ENCODE peak calls at places on chromosomes 5 and 9, in five cellular contexts. P is IMR-90, O is SK-N-SH, N is GM12878, S is K562. C is an unnamed sample.

GRCh38 chr5:95969646-95970358 is 8.2 kb upstream of the ELL2 start:
- DNase-seq in P (peak; percentile 84), O (no peak), N (no peak), S (no peak), C (peak; percentile 95)

GRCh38 chr5:53169933-53170332 is 60.4 kb upstream of the MOCS2 start:
- DNase-seq in P (no peak), O (no peak), N (no peak), S (no peak), C (no peak)

GRCh38 chr5:171850354-171850947 is 64.8 kb downstream of the SMIM23 start:
- DNase-seq in P (no peak), O (peak; percentile 53), N (no peak), S (peak; percentile 38), C (peak; percentile 13)

GRCh38 chr5:171094356-171094755 is 214.7 kb upstream of the TLX3 start:
- DNase-seq in P (no peak), O (no peak), N (no peak), S (no peak), C (no peak)

GRCh38 chr9:126411225-126411947 is 84.8 kb downstream of the MVB12B start:
- DNase-seq in P (no peak), O (no peak), N (peak; percentile 93), S (no peak), C (no peak)

GRCh38 chr5:96734871-96735325 is 72.7 kb downstream of the CAST start:
- DNase-seq in P (peak; percentile 42), O (no peak), N (no peak), S (peak; percentile 36), C (no peak)

GRCh38 chr5:1930880-1931589 is 48.3 kb upstream of the IRX4 start:
- DNase-seq in P (no peak), O (peak; percentile 40), N (no peak), S (no peak), C (no peak)

GRCh38 chr5:181181650-181182565 is 23.1 kb downstream of the TRIM7 start:
- DNase-seq in P (peak; percentile 65), O (peak; percentile 71), N (no peak), S (no peak), C (peak; percentile 74)

DNA sequence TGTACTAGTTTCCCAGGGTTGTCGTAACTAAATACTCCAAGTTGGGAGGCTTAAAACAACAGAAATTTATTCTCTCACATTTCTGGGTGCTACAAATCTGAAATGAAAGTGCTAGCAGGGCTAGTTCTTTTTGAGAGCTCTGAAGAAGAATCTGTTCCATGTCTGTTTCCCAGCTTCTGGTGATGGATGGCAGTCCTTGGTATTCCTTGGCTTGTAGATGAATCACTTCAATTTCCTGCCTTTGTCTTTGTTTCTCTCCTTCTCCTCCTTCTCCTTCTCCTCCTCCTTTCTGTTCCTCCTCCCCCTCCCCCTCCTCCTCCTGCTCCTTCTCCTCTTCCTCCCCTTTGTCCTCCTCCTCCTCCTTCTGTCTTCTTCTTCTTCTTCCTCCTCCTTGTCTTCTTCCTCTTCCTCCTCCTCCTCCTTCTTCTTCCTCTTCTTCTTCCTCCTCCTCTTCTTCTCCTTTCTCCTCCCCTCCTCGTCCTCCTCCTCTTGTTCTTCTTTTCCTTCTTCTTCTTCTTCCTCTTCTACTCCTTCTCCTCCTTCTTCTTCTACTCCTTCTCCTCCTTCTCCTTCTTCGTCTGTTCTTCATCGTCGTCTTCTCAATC is 104.7 kb upstream of the ANKRD55 start:
- DNase-seq in P (no peak), O (no peak), N (no peak), S (no peak), C (no peak)
- TF ChIP-seq MXI1 in P (no peak), O (no peak), N (no peak), S (no peak), C (no peak)

DNA sequence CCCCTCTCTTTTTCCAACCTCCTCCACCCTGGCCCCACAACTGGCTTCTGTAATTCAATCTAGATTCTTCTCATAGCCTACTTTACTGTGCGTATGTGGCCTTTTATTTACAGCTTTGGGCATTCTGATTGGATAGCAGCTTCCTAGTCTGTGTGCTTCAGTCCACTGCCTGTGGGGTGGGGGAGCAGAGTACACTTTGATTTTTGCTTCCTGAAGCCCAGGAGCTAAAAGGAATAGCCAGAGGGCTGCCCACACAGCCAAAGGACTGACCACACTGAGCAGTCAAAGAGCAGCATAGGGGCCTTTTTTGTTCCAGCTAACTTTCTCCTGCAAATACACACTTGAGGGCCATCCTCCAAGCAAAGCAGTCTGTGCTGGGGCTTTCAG is 30.5 kb downstream of the RUSC2 start:
- DNase-seq in P (peak; percentile 76), O (no peak), N (no peak), S (no peak), C (no peak)
- TF ChIP-seq MXI1 in P (no peak), O (no peak), N (no peak), S (no peak), C (no peak)

DNA sequence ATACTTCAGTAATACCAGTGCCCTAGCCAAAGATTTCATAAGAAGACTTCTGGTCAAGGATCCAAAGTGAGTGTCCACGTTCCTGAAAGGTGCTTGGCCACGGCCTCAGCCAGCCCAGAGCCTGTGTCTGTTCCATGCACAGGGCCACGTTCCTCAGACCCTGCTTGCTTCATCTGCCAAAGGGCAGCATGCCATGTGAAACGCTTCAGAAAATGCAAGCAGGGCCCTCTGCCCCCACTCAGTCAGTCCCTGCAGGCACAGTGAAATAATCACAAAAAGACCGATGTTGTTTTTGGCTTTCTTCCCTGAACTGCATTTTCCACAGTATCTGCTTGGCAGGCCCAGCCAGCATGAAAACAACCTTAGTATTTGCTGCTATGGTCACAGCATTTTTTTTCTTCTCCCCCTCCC is 85.5 kb upstream of the CTSL start:
- DNase-seq in P (peak; percentile 13), O (peak; percentile 78), N (no peak), S (no peak), C (no peak)
- TF ChIP-seq MXI1 in P (no peak), O (peak; percentile 92), N (no peak), S (no peak), C (no peak)

GRCh38 chr5:40381676-40382363 is 297.9 kb upstream of the PTGER4 start:
- DNase-seq in P (peak; percentile 56), O (no peak), N (no peak), S (no peak), C (no peak)
- TF ChIP-seq MXI1 in P (no peak), O (no peak), N (no peak), S (no peak), C (no peak)

DNA sequence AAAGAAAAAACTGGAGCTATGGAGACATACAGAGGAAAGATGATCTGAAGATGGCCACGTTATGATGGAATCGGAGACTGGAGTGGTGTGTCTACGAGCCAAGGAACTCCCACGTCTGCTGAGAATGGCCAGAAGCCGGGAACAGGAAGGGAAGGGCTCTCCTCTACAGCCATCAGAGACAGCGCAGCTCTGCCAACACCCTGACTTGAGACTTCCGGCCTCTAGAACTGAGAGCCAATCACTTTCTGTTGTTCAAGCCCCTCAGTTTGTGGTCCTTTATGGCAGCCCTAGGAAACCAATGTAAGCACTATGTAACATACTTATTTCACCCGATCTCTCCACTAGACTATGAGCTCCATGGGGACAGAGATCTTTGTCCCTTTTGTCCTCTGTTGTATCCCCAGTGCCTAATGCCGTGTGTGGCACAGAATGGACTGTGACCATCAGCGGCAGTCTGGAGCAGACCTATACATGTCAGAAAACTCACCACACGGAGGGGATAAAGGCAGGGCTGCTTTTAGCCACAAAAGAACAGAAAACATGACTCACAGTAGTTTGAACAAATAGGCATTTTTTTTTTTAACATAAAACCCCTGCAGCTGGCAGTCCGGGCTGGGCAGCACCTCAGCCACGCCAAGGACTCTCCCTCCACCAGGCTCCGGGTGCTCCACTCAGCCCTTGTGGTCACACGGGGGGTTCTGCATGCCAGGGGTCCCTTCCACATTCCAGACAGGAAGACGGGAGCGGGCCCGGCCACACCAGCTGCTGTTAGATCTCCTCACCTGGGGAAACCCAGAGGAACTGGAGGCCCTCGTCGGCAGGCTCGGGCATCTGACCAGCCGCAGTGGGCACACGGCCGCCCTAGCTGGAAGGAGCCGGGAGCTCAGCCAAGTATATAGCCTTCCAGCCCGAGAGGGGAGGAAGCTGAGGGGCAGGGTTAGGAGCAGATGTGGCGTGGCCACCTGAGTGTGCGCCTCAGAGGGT is 16.1 kb upstream of the MXD3 start:
- DNase-seq in P (peak; percentile 33), O (no peak), N (no peak), S (no peak), C (peak; percentile 68)
- TF ChIP-seq MXI1 in P (no peak), O (no peak), N (no peak), S (no peak), C (no peak)

DNA sequence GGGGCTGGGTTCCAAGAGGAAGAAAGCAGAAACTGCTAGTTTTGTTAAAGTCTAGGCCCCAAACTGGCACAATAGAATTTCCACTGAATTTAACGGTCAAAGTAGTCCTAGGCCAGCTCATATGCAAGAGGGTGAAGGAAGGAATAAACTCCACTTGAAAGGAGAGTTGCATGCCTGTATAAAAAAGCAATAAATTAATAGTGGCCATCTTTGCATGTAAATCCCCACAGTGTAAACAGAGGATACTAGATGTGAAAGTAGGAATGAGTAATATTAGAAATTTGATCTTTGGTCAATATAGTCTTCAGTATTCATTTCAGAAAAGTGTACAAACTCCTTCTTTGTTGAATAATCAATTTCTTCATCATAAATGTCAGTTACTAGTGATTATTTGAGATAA is 403.1 kb downstream of the TMEM232 start:
- DNase-seq in P (no peak), O (no peak), N (no peak), S (no peak), C (no peak)
- TF ChIP-seq MXI1 in P (no peak), O (no peak), N (no peak), S (no peak), C (no peak)

C was measured in HepG2.